ENCODE peak calls at places on chromosomes 4 and X, in eight cellular contexts. C, B, O, A, P, R, S and Q are unnamed samples.

GRCh38 chr4:476501-476900 is 22.5 kb downstream of the ZNF721 start:
- DNase-seq in R (no peak), P (no peak), O (no peak), B (no peak), S (no peak), C (no peak), A (no peak), Q (no peak)

GRCh38 chr4:82450966-82451755 is 20.8 kb downstream of the ENOPH1 start:
- DNase-seq in P (no peak), O (no peak), S (no peak), R (no peak), B (no peak), A (no peak), C (no peak), Q (no peak)

GRCh38 chr4:86872135-86872534 is 20.1 kb downstream of the C4orf36 start:
- DNase-seq in O (no peak), R (no peak), S (no peak), A (no peak), B (no peak), C (no peak), P (no peak), Q (no peak)

GRCh38 chr4:74123065-74123728 is 24.2 kb upstream of the CXCL2 start:
- DNase-seq in R (no peak), O (no peak), P (peak; percentile 63), B (no peak), A (no peak), C (peak; percentile 73), S (peak; percentile 43), Q (no peak)

GRCh38 chrX:40105016-40105790 is 7.4 kb upstream of the BCOR start:
- DNase-seq in S (peak; percentile 74), A (peak; percentile 91), R (no peak), O (peak; percentile 79), B (peak; percentile 63), P (peak; percentile 42), C (no peak), Q (no peak)

GRCh38 chrX:150526692-150527091 is 41.7 kb upstream of the MTM1 start:
- DNase-seq in C (no peak), S (no peak), R (no peak), P (no peak), A (no peak), O (no peak), B (no peak), Q (no peak)

GRCh38 chr4:114015444-114015899 is 36.0 kb upstream of the ARSJ start:
- DNase-seq in B (no peak), P (no peak), A (no peak), S (no peak), C (peak; percentile 99), R (no peak), O (no peak), Q (no peak)

GRCh38 chr4:173243321-173243720 is 74.7 kb downstream of the GALNT7 start:
- DNase-seq in O (no peak), R (no peak), A (no peak), S (peak; percentile 34), B (no peak), C (peak; percentile 27), P (no peak), Q (no peak)

GRCh38 chr4:78292336-78292735 is 235.2 kb downstream of the FRAS1 start:
- DNase-seq in O (no peak), C (no peak), A (no peak), R (no peak), P (no peak), B (no peak), S (no peak), Q (no peak)

DNA sequence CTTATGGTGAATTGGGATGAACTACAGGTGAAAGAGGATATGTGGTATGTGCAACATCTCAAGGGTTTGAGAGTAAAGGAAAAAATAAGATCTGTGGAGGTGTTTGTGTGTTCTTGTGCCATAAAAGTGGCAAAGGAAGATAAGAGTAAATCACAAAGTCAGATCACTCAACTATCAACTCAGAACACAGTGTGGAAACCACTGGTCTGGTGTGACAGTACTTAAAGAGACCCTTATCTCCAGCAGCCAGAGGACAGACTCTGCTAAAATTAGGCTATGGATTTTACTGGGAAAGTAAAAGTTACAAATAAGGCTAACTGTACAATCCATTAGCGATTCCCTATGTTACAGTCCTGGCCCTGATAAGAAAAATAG is 54.0 kb upstream of the PRDM8 start:
- DNase-seq in A (no peak), O (no peak), C (no peak), R (no peak), S (no peak), P (no peak), B (no peak), Q (no peak)
- H3K4me1 ChIP-seq in A (peaks cover 29% of the 10 kb centered on the region), O (peaks cover 6% of the 10 kb centered on the region), C (no peaks in the 10 kb centered on the region), R (no peaks in the 10 kb centered on the region), S (no peaks in the 10 kb centered on the region), P (no peaks in the 10 kb centered on the region), B (no peaks in the 10 kb centered on the region), Q (peaks cover 26% of the 10 kb centered on the region)

GRCh38 chr4:169270810-169271691 is at the start of gene SH3RF1:
- DNase-seq in R (peak; percentile 89), A (peak; percentile 89), S (peak; percentile 92), P (peak; percentile 91), O (peak; percentile 94), B (peak; percentile 69), C (peak; percentile 93), Q (peak; percentile 83)
- TF ChIP-seq CTCF in R (peak; percentile 8), A (peak; percentile 33), S (peak; percentile 33), P (peak; percentile 39), O (peak; percentile 32), B (peak; percentile 59), C (peak; percentile 41), Q (peak; percentile 61)

GRCh38 chr4:102593147-102593546 is 92.0 kb downstream of the NFKB1 start:
- DNase-seq in P (no peak), R (no peak), B (no peak), C (no peak), A (no peak), O (no peak), S (no peak), Q (no peak)
- H3K4me1 ChIP-seq in P (no peaks in the 10 kb centered on the region), R (no peaks in the 10 kb centered on the region), B (no peaks in the 10 kb centered on the region), C (no peaks in the 10 kb centered on the region), A (peaks cover 8% of the 10 kb centered on the region), O (peaks cover 4% of the 10 kb centered on the region), S (no peaks in the 10 kb centered on the region), Q (peaks cover 10% of the 10 kb centered on the region)

DNA sequence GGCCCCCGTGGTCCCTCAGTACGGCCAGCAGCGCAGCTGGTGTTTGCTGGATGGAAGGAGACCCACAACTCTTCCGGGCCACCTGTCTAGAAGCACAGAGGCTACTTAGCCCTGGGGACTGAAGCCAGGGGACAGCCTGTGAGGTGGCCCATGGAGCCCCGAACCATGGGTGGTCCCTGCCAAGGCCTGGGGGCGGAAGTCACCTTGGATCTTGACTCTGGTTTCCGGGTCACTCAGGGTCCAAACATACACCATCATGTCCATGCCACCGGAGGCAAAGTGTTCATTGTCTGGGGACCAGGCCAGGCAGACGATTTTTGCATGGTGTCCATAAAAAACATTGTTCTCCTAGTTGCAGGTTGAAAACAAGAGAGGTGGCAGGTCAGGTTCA is 39.5 kb downstream of the WDR1 start:
- DNase-seq in O (peak; percentile 51), S (no peak), A (no peak), P (no peak), B (no peak), C (no peak), R (no peak), Q (peak; percentile 43)
- TF ChIP-seq CTCF in O (no peak), S (no peak), A (no peak), P (no peak), B (no peak), C (no peak), R (no peak), Q (no peak)

DNA sequence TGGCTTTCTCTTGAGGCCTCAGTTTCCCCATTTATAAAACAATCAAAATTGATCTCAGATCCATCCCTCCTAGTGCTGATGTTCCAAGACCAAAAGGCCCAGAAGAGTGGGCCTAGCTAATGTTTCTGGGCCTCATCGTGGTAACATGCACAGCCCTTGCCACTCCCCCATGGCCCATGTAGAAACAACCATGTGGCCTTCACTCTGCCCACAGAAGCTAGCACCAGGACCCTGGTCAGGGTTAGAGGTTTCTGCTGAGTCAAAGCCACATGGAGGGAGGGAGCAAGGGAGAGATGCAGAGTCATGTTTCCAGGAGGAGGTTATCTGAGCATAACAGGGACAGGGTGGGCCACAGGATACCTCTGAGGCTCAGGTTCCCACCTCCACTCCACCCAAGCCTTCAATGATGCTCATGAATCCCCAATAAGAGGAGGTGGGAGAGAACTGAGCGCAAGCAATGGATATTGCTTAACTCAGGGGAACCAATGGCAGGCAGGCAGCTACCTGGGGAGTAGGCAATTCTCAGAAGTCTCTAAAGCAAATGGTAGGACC is 16.9 kb downstream of the OTUD5 start:
- DNase-seq in R (no peak), S (no peak), O (no peak), P (no peak), A (no peak), C (no peak), B (no peak), Q (no peak)
- H3K4me1 ChIP-seq in R (no peaks in the 10 kb centered on the region), S (no peaks in the 10 kb centered on the region), O (peaks cover 12% of the 10 kb centered on the region), P (peaks cover 20% of the 10 kb centered on the region), A (peaks cover 66% of the 10 kb centered on the region), C (no peaks in the 10 kb centered on the region), B (peaks cover 4% of the 10 kb centered on the region), Q (no peaks in the 10 kb centered on the region)

GRCh38 chr4:4260185-4260751 is 12.2 kb upstream of the TMEM128 start:
- DNase-seq in A (no peak), B (no peak), O (no peak), S (no peak), R (no peak), P (peak; percentile 9), C (peak; percentile 68), Q (no peak)
- TF ChIP-seq CTCF in A (peak; percentile 47), B (peak; percentile 44), O (peak; percentile 45), S (peak; percentile 26), R (no peak), P (no peak), C (peak; percentile 59), Q (peak; percentile 72)

DNA sequence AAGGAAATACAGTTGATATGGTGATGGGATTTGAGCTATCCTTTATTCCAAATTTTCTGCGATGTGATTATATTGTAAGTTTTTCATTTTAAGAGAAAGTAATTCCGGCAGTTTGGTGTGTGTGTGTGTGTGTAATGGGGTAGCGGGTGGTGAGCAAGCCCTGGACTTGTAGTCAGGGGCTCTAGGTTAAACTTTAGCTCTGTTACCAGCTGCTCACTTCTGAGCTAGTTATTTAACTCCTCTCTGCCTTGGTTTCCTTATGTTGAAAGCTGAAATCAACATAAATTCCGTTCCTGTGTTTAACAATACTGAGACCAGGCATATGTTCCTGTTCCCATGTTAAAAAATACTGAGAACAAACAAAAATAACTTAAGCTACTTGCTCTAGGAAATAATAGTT is 174.1 kb upstream of the CASK start:
- DNase-seq in A (no peak), C (no peak), B (no peak), R (no peak), P (no peak), S (no peak), O (no peak), Q (no peak)
- H3K4me1 ChIP-seq in A (no peaks in the 10 kb centered on the region), C (no peaks in the 10 kb centered on the region), B (peaks cover 4% of the 10 kb centered on the region), R (no peaks in the 10 kb centered on the region), P (no peaks in the 10 kb centered on the region), S (peaks cover 30% of the 10 kb centered on the region), O (no peaks in the 10 kb centered on the region), Q (no peaks in the 10 kb centered on the region)

DNA sequence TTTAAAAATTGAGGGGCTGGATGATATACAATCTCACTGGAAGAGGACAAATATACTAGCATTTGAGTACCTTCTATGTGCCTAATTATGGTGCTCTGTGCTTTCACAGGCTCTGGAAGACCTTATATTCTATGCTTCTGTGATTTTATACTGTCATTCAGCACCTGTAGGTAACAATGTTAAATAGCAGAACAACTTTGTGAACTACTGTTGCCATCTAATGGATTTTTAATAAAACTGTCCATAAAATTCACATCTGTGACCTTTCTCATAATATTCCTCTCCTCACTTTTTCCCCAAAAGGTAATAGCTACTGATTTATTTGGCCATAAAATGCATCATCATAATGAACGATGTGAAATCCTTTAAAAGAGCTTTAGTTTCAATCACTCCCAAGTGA is 21.9 kb downstream of the POU3F4 start:
- DNase-seq in P (no peak), O (no peak), R (no peak), S (no peak), A (no peak), C (no peak), B (no peak), Q (no peak)
- TF ChIP-seq CTCF in P (no peak), O (no peak), R (no peak), S (no peak), A (no peak), C (no peak), B (no peak), Q (no peak)